ENCODE peak calls at places on chromosomes 7 and 10, in four cellular contexts. One of them, this sample, is unnamed.
A peak's percentile ranks its signal among the peaks of the same experiment; 100 is the strongest.

GRCh38 chr7:44964831-44965440 is 13.9 kb downstream of the MYO1G start:
- DNase-seq in hepatocyte: peak; percentile 3
- DNase-seq in H9: no peak
- DNase-seq in psoas muscle: no peak
- DNase-seq in this sample: peak; percentile 68

GRCh38 chr10:84665883-84666463 is 337.6 kb downstream of the CCSER2 start:
- DNase-seq in psoas muscle: no peak
- DNase-seq in hepatocyte: peak; percentile 23
- DNase-seq in H9: peak; percentile 86
- DNase-seq in this sample: no peak

GRCh38 chr10:101888251-101888949 is 44.8 kb upstream of the KCNIP2 start:
- DNase-seq in psoas muscle: no peak
- DNase-seq in H9: no peak
- DNase-seq in hepatocyte: no peak
- DNase-seq in this sample: no peak

GRCh38 chr10:49242604-49243003 is 54.4 kb upstream of the TMEM273 start:
- DNase-seq in psoas muscle: no peak
- DNase-seq in H9: no peak
- DNase-seq in hepatocyte: no peak
- DNase-seq in this sample: no peak

GRCh38 chr10:114401195-114401741 is 3.0 kb downstream of the AFAP1L2 start:
- DNase-seq in psoas muscle: peak; percentile 76
- DNase-seq in H9: no peak
- DNase-seq in hepatocyte: no peak
- DNase-seq in this sample: no peak

GRCh38 chr10:124671486-124672075 is 72.6 kb downstream of the FAM53B start:
- DNase-seq in psoas muscle: peak; percentile 70
- DNase-seq in H9: no peak
- DNase-seq in hepatocyte: peak; percentile 39
- DNase-seq in this sample: no peak

GRCh38 chr7:14229047-14229446 is 239.6 kb upstream of the ETV1 start:
- DNase-seq in hepatocyte: no peak
- DNase-seq in H9: no peak
- DNase-seq in psoas muscle: no peak
- DNase-seq in this sample: no peak

GRCh38 chr10:133237241-133238065 is at the start of gene VENTX:
- DNase-seq in hepatocyte: no peak
- DNase-seq in psoas muscle: no peak
- DNase-seq in H9: peak; percentile 95
- DNase-seq in this sample: no peak

GRCh38 chr10:69645751-69646687 is 16.0 kb downstream of the FAM241B start:
- DNase-seq in psoas muscle: no peak
- DNase-seq in hepatocyte: no peak
- DNase-seq in H9: peak; percentile 67
- DNase-seq in this sample: no peak

GRCh38 chr10:62121197-62121550 is 147.5 kb downstream of the RTKN2 start:
- DNase-seq in H9: no peak
- DNase-seq in hepatocyte: no peak
- DNase-seq in psoas muscle: no peak
- DNase-seq in this sample: no peak

GRCh38 chr7:140324714-140325113 is 73.6 kb downstream of the SLC37A3 start:
- DNase-seq in H9: no peak
- DNase-seq in psoas muscle: no peak
- DNase-seq in hepatocyte: no peak
- DNase-seq in this sample: no peak

GRCh38 chr7:99618726-99619125 is 2.0 kb downstream of the ZSCAN25 start:
- DNase-seq in psoas muscle: no peak
- DNase-seq in hepatocyte: peak; percentile 20
- DNase-seq in H9: no peak
- DNase-seq in this sample: peak; percentile 25

GRCh38 chr7:134836447-134836846 is 57.0 kb downstream of the CALD1 start:
- DNase-seq in hepatocyte: no peak
- DNase-seq in H9: no peak
- DNase-seq in psoas muscle: no peak
- DNase-seq in this sample: no peak

GRCh38 chr7:78490526-78490925 is 692.0 kb downstream of the PHTF2 start:
- DNase-seq in H9: no peak
- DNase-seq in psoas muscle: no peak
- DNase-seq in hepatocyte: no peak
- DNase-seq in this sample: no peak

GRCh38 chr7:140888087-140888486 is 36.6 kb downstream of the BRAF start:
- DNase-seq in hepatocyte: no peak
- DNase-seq in psoas muscle: no peak
- DNase-seq in H9: no peak
- DNase-seq in this sample: no peak

GRCh38 chr10:112374724-112375541 is 1.0 kb downstream of the ACSL5 start:
- DNase-seq in H9: no peak
- DNase-seq in hepatocyte: no peak
- DNase-seq in psoas muscle: no peak
- DNase-seq in this sample: no peak

GRCh38 chr7:103656221-103656620 is 210.2 kb upstream of the SLC26A5 start:
- DNase-seq in hepatocyte: no peak
- DNase-seq in H9: no peak
- DNase-seq in psoas muscle: no peak
- DNase-seq in this sample: no peak

GRCh38 chr10:129949411-129950335 is 14.4 kb downstream of the EBF3 start:
- DNase-seq in hepatocyte: peak; percentile 75
- DNase-seq in psoas muscle: peak; percentile 68
- DNase-seq in H9: peak; percentile 75
- DNase-seq in this sample: no peak

GRCh38 chr10:26215923-26216576 is 524 bp upstream of the GAD2 start:
- DNase-seq in psoas muscle: no peak
- DNase-seq in hepatocyte: peak; percentile 85
- DNase-seq in H9: peak; percentile 82
- DNase-seq in this sample: no peak

GRCh38 chr7:134184767-134185166 is 57.6 kb downstream of the LRGUK start:
- DNase-seq in H9: no peak
- DNase-seq in psoas muscle: no peak
- DNase-seq in hepatocyte: no peak
- DNase-seq in this sample: no peak

GRCh38 chr10:71433116-71433982 is 36.6 kb downstream of the CDH23 start:
- DNase-seq in hepatocyte: no peak
- DNase-seq in psoas muscle: no peak
- DNase-seq in H9: peak; percentile 15
- DNase-seq in this sample: peak; percentile 58

GRCh38 chr7:34137176-34137575 is 231.8 kb downstream of the BMPER start:
- DNase-seq in psoas muscle: no peak
- DNase-seq in H9: no peak
- DNase-seq in hepatocyte: no peak
- DNase-seq in this sample: no peak

GRCh38 chr10:19917756-19918478 is 101.7 kb downstream of the PLXDC2 start:
- DNase-seq in hepatocyte: no peak
- DNase-seq in H9: no peak
- DNase-seq in psoas muscle: no peak
- DNase-seq in this sample: no peak

GRCh38 chr10:103712898-103713498 is 142.4 kb downstream of the SH3PXD2A start:
- DNase-seq in hepatocyte: peak; percentile 85
- DNase-seq in psoas muscle: peak; percentile 75
- DNase-seq in H9: peak; percentile 80
- DNase-seq in this sample: peak; percentile 83

GRCh38 chr10:30378607-30379006 is 29.5 kb upstream of the MTPAP start:
- DNase-seq in psoas muscle: no peak
- DNase-seq in hepatocyte: no peak
- DNase-seq in H9: peak; percentile 70
- DNase-seq in this sample: no peak

GRCh38 chr10:11589738-11590137 is 21.7 kb downstream of the USP6NL start:
- DNase-seq in psoas muscle: no peak
- DNase-seq in H9: no peak
- DNase-seq in hepatocyte: no peak
- DNase-seq in this sample: no peak

GRCh38 chr7:36726806-36727503 is 2.7 kb upstream of the AOAH start:
- DNase-seq in psoas muscle: no peak
- DNase-seq in hepatocyte: no peak
- DNase-seq in H9: no peak
- DNase-seq in this sample: no peak

GRCh38 chr10:68471063-68471585 is 649 bp downstream of the DNA2 start:
- DNase-seq in psoas muscle: no peak
- DNase-seq in hepatocyte: no peak
- DNase-seq in H9: no peak
- DNase-seq in this sample: no peak

GRCh38 chr10:126041804-126042231 is 145.5 kb downstream of the FANK1 start:
- DNase-seq in hepatocyte: peak; percentile 61
- DNase-seq in psoas muscle: peak; percentile 74
- DNase-seq in H9: peak; percentile 78
- DNase-seq in this sample: no peak

GRCh38 chr10:74194545-74194944 is 43.5 kb downstream of the ADK start:
- DNase-seq in hepatocyte: no peak
- DNase-seq in psoas muscle: no peak
- DNase-seq in H9: no peak
- DNase-seq in this sample: no peak

GRCh38 chr10:18563003-18563726 is 88.2 kb downstream of the NSUN6 start:
- DNase-seq in psoas muscle: no peak
- DNase-seq in H9: no peak
- DNase-seq in hepatocyte: no peak
- DNase-seq in this sample: no peak

GRCh38 chr10:18566177-18566576 is 85.2 kb downstream of the NSUN6 start:
- DNase-seq in hepatocyte: no peak
- DNase-seq in H9: no peak
- DNase-seq in psoas muscle: no peak
- DNase-seq in this sample: no peak

GRCh38 chr10:18571076-18571475 is 80.3 kb downstream of the NSUN6 start:
- DNase-seq in H9: no peak
- DNase-seq in hepatocyte: no peak
- DNase-seq in psoas muscle: no peak
- DNase-seq in this sample: no peak

GRCh38 chr10:18565006-18565405 is 86.4 kb downstream of the NSUN6 start:
- DNase-seq in hepatocyte: no peak
- DNase-seq in H9: no peak
- DNase-seq in psoas muscle: no peak
- DNase-seq in this sample: no peak

GRCh38 chr10:18567343-18567856 is 84.0 kb downstream of the NSUN6 start:
- DNase-seq in H9: no peak
- DNase-seq in hepatocyte: no peak
- DNase-seq in psoas muscle: no peak
- DNase-seq in this sample: no peak
- TF ChIP-seq CTCF in H9: no peak
- TF ChIP-seq CTCF in hepatocyte: no peak
- TF ChIP-seq CTCF in psoas muscle: no peak
- TF ChIP-seq CTCF in this sample: no peak

GRCh38 chr10:123087348-123087747 is 48.4 kb upstream of the HMX3 start:
- DNase-seq in hepatocyte: no peak
- DNase-seq in psoas muscle: no peak
- DNase-seq in H9: no peak
- DNase-seq in this sample: no peak
- TF ChIP-seq CTCF in hepatocyte: no peak
- TF ChIP-seq CTCF in psoas muscle: no peak
- TF ChIP-seq CTCF in H9: no peak
- TF ChIP-seq CTCF in this sample: no peak

DNA sequence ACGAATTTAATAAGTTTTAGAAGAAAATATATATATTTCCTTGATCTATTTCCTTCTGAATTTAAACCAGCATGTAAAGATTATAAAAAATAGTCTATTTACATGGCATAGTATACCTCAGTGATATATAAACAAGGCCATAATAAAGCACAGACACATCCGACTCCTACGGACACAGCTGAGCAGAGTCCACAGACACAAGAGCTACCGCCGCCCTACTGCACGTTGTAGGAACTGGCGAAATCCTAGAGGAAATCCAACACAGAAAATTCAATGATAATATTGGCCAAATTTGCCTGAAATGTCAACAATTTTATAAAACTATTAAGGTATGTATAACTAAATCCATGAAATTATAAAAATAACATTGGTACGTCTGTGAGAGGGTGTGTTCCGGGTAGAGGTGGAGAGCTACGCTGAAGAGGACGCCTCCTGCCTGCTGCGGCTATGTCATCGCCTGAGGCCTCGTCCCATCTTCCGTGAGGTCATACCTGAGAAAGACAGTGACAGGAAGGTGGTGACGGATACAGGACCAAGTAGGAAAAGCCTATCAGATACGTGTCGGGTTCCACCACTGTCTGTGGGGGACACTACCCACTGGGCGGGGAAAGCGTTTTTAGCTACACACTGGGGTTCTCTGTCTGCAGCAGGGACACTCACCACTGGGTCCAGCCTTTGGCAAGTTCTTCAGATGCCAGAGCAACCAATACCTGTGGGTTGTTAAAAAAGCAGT is 29.3 kb upstream of the NCAPG2 start:
- DNase-seq in psoas muscle: no peak
- DNase-seq in H9: no peak
- DNase-seq in hepatocyte: no peak
- DNase-seq in this sample: peak; percentile 52
- TF ChIP-seq CTCF in psoas muscle: no peak
- TF ChIP-seq CTCF in H9: peak; percentile 54
- TF ChIP-seq CTCF in hepatocyte: no peak
- TF ChIP-seq CTCF in this sample: peak; percentile 37

GRCh38 chr7:155438778-155439177 is 19.2 kb upstream of the EN2 start:
- DNase-seq in psoas muscle: no peak
- DNase-seq in hepatocyte: no peak
- DNase-seq in H9: no peak
- DNase-seq in this sample: no peak
- TF ChIP-seq CTCF in psoas muscle: no peak
- TF ChIP-seq CTCF in hepatocyte: no peak
- TF ChIP-seq CTCF in H9: no peak
- TF ChIP-seq CTCF in this sample: no peak

GRCh38 chr10:5490032-5490431 is 9.3 kb downstream of the CALML5 start:
- DNase-seq in psoas muscle: no peak
- DNase-seq in hepatocyte: no peak
- DNase-seq in H9: no peak
- DNase-seq in this sample: no peak

GRCh38 chr10:5486852-5487235 is 12.5 kb downstream of the CALML5 start:
- DNase-seq in H9: no peak
- DNase-seq in hepatocyte: no peak
- DNase-seq in psoas muscle: no peak
- DNase-seq in this sample: no peak

GRCh38 chr10:5490698-5491464 is 8.5 kb downstream of the CALML5 start:
- DNase-seq in H9: no peak
- DNase-seq in psoas muscle: no peak
- DNase-seq in hepatocyte: no peak
- DNase-seq in this sample: no peak

GRCh38 chr10:5485948-5486851 is 13.2 kb downstream of the CALML5 start:
- DNase-seq in psoas muscle: no peak
- DNase-seq in H9: no peak
- DNase-seq in hepatocyte: no peak
- DNase-seq in this sample: no peak

GRCh38 chr10:5488272-5489161 is 10.9 kb downstream of the CALML5 start:
- DNase-seq in hepatocyte: peak; percentile 84
- DNase-seq in H9: peak; percentile 60
- DNase-seq in psoas muscle: no peak
- DNase-seq in this sample: no peak
- TF ChIP-seq CTCF in hepatocyte: no peak
- TF ChIP-seq CTCF in H9: no peak
- TF ChIP-seq CTCF in psoas muscle: no peak
- TF ChIP-seq CTCF in this sample: no peak

This sample was measured in type B pancreatic cell.